ENCODE peak calls at places on chromosome X, in seven cellular contexts. H, N, P, F, I, E and Q are unnamed samples.

GRCh38 chrX:153400146-153401132 is 711 bp downstream of the PNMA6E start:
- DNase-seq in H (peak; percentile 67), F (peak; percentile 40), N (peak; percentile 29), P (peak; percentile 7), E (peak; percentile 94), I (peak; percentile 76), Q (no peak)

GRCh38 chrX:10507181-10507580 is 113.2 kb downstream of the MID1 start:
- DNase-seq in I (no peak), H (no peak), F (peak; percentile 79), P (peak; percentile 16), E (no peak), N (no peak), Q (no peak)

GRCh38 chrX:134692990-134693389 is 34.7 kb upstream of the PLAC1 start:
- DNase-seq in E (peak; percentile 59), F (peak; percentile 60), H (no peak), I (no peak), N (no peak), P (peak; percentile 68), Q (no peak)

GRCh38 chrX:77597090-77597489 is 149.9 kb downstream of the FGF16 start:
- DNase-seq in H (no peak), P (peak; percentile 41), I (no peak), E (peak; percentile 66), F (peak; percentile 47), N (no peak), Q (no peak)

GRCh38 chrX:96386981-96387380 is 297.7 kb upstream of the DIAPH2 start:
- DNase-seq in I (no peak), F (no peak), E (no peak), H (no peak), P (no peak), N (no peak), Q (no peak)

GRCh38 chrX:120653000-120653399 is 23.1 kb upstream of the C1GALT1C1 start:
- DNase-seq in F (no peak), H (no peak), P (no peak), I (no peak), N (no peak), E (no peak), Q (no peak)

GRCh38 chrX:65587616-65588526 is 53.3 kb upstream of the LAS1L start:
- DNase-seq in P (peak; percentile 38), I (peak; percentile 80), H (no peak), E (peak; percentile 70), N (no peak), F (peak; percentile 86), Q (peak; percentile 58)

GRCh38 chrX:103215768-103216085 is 819 bp downstream of the BEX4 start:
- DNase-seq in H (no peak), E (no peak), I (no peak), P (peak; percentile 20), F (peak; percentile 3), N (no peak), Q (no peak)

GRCh38 chrX:23789386-23790146 is 6.6 kb downstream of the SAT1 start:
- DNase-seq in F (no peak), N (no peak), I (no peak), P (no peak), E (no peak), H (no peak), Q (no peak)

GRCh38 chrX:134013092-134013497 is 27.7 kb upstream of the GPC3 start:
- DNase-seq in I (no peak), P (no peak), N (no peak), F (peak; percentile 70), H (no peak), E (no peak), Q (no peak)

GRCh38 chrX:104343408-104344129 is 88.8 kb upstream of the ESX1 start:
- DNase-seq in E (no peak), H (peak; percentile 62), N (peak; percentile 49), F (peak; percentile 86), P (peak; percentile 87), I (no peak), Q (peak; percentile 72)

GRCh38 chrX:154545673-154546274 is 872 bp downstream of the G6PD start:
- DNase-seq in E (peak; percentile 50), P (no peak), I (no peak), H (no peak), N (no peak), F (no peak), Q (no peak)

GRCh38 chrX:24085133-24085532 is 30.4 kb downstream of the EIF2S3 start:
- DNase-seq in N (no peak), H (no peak), I (no peak), E (no peak), F (no peak), P (no peak), Q (no peak)

GRCh38 chrX:54721424-54721823 is 76.6 kb downstream of the ITIH6 start:
- DNase-seq in F (no peak), I (no peak), H (no peak), P (no peak), N (no peak), E (peak; percentile 42), Q (no peak)

GRCh38 chrX:150486011-150486410 is 82.4 kb upstream of the MTM1 start:
- DNase-seq in N (peak; percentile 20), P (peak; percentile 44), H (peak; percentile 72), I (no peak), E (no peak), F (peak; percentile 69), Q (peak; percentile 51)

GRCh38 chrX:3052864-3053263 is 11.6 kb downstream of the ARSF start:
- DNase-seq in E (no peak), F (no peak), N (no peak), I (no peak), H (no peak), P (no peak), Q (no peak)

GRCh38 chrX:119643696-119644095 is 37.5 kb upstream of the NKRF start:
- DNase-seq in H (no peak), F (no peak), P (no peak), I (no peak), N (no peak), E (no peak), Q (no peak)

GRCh38 chrX:119647552-119648420 is 41.6 kb upstream of the NKRF start:
- DNase-seq in P (no peak), E (no peak), N (no peak), I (no peak), H (no peak), F (no peak), Q (no peak)

GRCh38 chrX:119648421-119648775 is 42.2 kb upstream of the NKRF start:
- DNase-seq in F (no peak), P (peak; percentile 24), H (no peak), I (no peak), E (no peak), N (no peak), Q (no peak)

GRCh38 chrX:119647089-119647488 is 40.9 kb upstream of the NKRF start:
- DNase-seq in I (no peak), E (no peak), F (no peak), P (no peak), N (no peak), H (no peak), Q (no peak)

DNA sequence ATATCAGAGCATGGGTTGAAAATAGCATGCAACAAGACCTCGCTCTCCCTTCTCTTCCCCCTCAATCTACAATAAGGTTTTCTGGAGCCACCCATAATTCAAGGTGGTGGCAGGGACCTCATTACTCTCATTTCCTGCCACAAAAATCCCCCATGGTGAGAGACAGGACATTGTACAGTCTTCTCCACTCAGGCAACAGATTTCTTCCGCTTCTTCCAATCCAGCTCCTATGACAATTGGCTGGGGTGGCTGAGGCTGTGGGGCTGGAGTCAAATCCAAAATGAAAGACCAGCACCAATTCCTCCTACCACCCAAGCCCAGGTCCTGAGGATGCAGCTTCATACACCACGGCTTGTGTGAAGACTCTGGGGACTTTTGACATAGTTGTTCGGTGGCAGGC is 40.3 kb upstream of the NKRF start:
- DNase-seq in I (no peak), E (no peak), H (no peak), P (no peak), N (no peak), F (no peak), Q (no peak)
- H3K4me1 ChIP-seq in I (no peaks in the 10 kb centered on the region), E (no peaks in the 10 kb centered on the region), H (no peaks in the 10 kb centered on the region), P (peaks cover 3% of the 10 kb centered on the region), N (peaks cover 6% of the 10 kb centered on the region), F (no peaks in the 10 kb centered on the region), Q (no peaks in the 10 kb centered on the region)

DNA sequence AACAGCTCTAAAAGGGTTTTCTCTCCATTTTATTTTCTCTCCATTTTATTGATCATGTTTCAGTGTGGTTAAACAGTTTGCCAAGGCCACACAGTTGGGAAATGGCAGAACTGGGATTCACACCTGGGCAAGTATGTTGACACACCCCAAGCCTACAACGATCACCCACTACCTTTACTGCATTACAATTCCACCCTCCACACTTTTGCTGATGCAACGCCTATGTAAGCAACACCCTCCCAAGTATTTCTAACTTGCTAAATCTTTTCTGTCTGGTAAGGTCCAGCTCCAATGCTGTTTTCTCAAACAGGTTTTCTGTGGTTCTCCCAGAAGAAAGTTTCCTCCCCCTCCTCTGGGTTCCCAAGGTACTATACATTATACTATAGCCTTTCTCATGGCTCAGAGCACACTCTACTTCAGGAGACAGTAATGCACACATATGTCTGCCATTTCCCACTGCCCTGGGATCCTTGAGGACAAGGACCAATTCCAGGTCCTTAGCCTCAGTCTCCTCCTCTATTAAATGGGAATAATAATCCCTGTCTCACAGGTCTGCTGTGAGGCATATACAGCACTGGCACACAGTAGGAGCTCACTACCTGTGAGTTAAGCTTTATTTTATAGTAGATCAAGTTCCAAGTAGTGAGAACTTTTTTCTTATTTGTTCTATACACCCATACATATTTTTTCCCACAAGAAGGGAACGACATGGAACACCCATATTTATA is 27.9 kb downstream of the IQSEC2 start:
- DNase-seq in I (no peak), E (no peak), F (no peak), N (no peak), H (no peak), P (no peak), Q (no peak)
- H3K4me1 ChIP-seq in I (no peaks in the 10 kb centered on the region), E (no peaks in the 10 kb centered on the region), F (no peaks in the 10 kb centered on the region), N (no peaks in the 10 kb centered on the region), H (peaks cover 18% of the 10 kb centered on the region), P (no peaks in the 10 kb centered on the region), Q (no peaks in the 10 kb centered on the region)

DNA sequence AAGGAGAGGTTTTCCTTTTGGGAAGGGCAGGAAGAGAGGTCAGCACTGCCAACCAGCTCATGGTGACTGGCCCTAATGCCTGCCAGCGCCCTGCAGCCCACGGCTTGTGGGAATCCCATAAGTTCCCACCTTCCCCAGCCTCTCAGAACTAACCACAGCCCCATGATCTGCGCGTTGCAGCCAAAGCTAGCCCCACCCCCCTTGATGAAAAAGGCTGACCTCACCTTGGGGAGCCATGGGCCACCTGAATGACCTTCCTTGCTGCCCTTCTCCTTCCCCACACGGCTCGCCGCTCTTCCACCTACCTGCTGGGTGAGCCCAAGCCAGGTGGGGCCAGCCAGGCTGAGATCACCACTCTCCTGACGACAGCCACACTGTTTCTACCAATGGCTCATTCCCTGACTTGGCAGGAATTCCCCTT is 3.9 kb upstream of the ELF4 start:
- DNase-seq in H (no peak), N (no peak), F (no peak), P (no peak), I (no peak), E (peak; percentile 91), Q (no peak)
- H3K4me1 ChIP-seq in H (no peaks in the 10 kb centered on the region), N (peaks cover 25% of the 10 kb centered on the region), F (no peaks in the 10 kb centered on the region), P (peaks cover 27% of the 10 kb centered on the region), I (no peaks in the 10 kb centered on the region), E (peaks cover 22% of the 10 kb centered on the region), Q (peaks cover 12% of the 10 kb centered on the region)

DNA sequence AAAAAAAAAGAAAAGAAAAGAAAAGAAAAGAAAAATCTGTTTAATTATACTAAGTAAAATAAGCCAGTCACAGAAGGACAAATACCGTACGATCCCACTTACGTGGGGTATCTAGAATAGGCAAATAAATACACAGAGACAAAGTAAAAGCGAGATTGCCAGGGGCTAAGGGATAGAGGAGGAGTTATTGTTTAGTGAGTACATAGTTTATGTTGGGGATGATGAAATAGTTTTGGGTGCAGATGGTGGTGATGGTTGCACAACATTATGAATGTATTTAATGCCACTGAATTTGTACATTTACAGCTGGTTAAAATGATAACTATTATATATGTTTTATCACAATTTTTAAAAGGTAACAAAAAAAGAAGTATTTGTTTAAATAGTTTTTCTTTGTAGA is 7.1 kb downstream of the CA5B start:
- DNase-seq in H (no peak), N (peak; percentile 54), F (peak; percentile 57), E (no peak), P (no peak), I (no peak), Q (no peak)
- H3K4me1 ChIP-seq in H (peaks cover 23% of the 10 kb centered on the region), N (peaks cover 16% of the 10 kb centered on the region), F (no peaks in the 10 kb centered on the region), E (peaks cover 5% of the 10 kb centered on the region), P (peaks cover 6% of the 10 kb centered on the region), I (peaks cover 6% of the 10 kb centered on the region), Q (peaks cover 16% of the 10 kb centered on the region)